ENCODE peak calls at places on chromosomes 16 and 17, in four cellular contexts. F is H1, K is GM12878, Y is SK-N-SH. C is an unnamed sample.

GRCh38 chr17:47733414-47734288 is 615 bp downstream of the TBX21 start:
- DNase-seq in F (no peak), Y (peak), K (no peak), C (no peak)

GRCh38 chr16:15798671-15799070 is 58.2 kb downstream of the MYH11 start:
- DNase-seq in F (no peak), K (no peak), Y (no peak), C (no peak)

GRCh38 chr16:81522141-81522701 is 77.6 kb downstream of the CMIP start:
- DNase-seq in F (no peak), K (no peak), Y (peak), C (peak)

GRCh38 chr17:45852535-45853297 is 8.0 kb downstream of the SPPL2C start:
- DNase-seq in K (no peak), Y (peak), F (peak), C (peak)

GRCh38 chr17:66240013-66240412 is 10.8 kb upstream of the APOH start:
- DNase-seq in K (no peak), F (no peak), Y (no peak), C (no peak)

GRCh38 chr16:490768-491167 is 36.7 kb upstream of the CAPN15 start:
- DNase-seq in Y (no peak), K (no peak), F (no peak), C (no peak)

GRCh38 chr17:43574896-43575525 is 28.9 kb upstream of the ETV4 start:
- DNase-seq in Y (no peak), K (no peak), F (no peak), C (no peak)

GRCh38 chr17:38673714-38674012 is 1.1 kb downstream of the EPOP start:
- DNase-seq in K (no peak), F (no peak), Y (peak), C (no peak)

GRCh38 chr17:30323895-30324319 is 9.9 kb downstream of the TMIGD1 start:
- DNase-seq in F (no peak), K (no peak), Y (no peak), C (peak)

GRCh38 chr17:58312021-58312630 is 16.5 kb downstream of the TSPOAP1 start:
- DNase-seq in Y (peak), K (no peak), F (no peak), C (no peak)

GRCh38 chr17:53129863-53130262 is 692.9 kb upstream of the KIF2B start:
- DNase-seq in Y (no peak), K (no peak), F (no peak), C (no peak)

GRCh38 chr16:54193013-54193655 is 93.5 kb downstream of the IRX3 start:
- DNase-seq in Y (no peak), F (no peak), K (no peak), C (no peak)

GRCh38 chr16:55325458-55326109 is 1.6 kb downstream of the IRX6 start:
- DNase-seq in Y (no peak), F (no peak), K (no peak), C (no peak)
- H3K4me3 ChIP-seq in Y (no peak), F (peak), K (no peak), C (no peak)

GRCh38 chr17:10646393-10646990 is 10.6 kb downstream of the MYH3 start:
- DNase-seq in K (no peak), Y (peak), F (no peak), C (peak)

GRCh38 chr17:10651927-10652326 is 5.2 kb downstream of the MYH3 start:
- DNase-seq in Y (no peak), K (no peak), F (no peak), C (no peak)

GRCh38 chr17:10652984-10653680 is 4.0 kb downstream of the MYH3 start:
- DNase-seq in K (no peak), Y (no peak), F (no peak), C (no peak)

GRCh38 chr17:10649602-10650001 is 7.5 kb downstream of the MYH3 start:
- DNase-seq in K (no peak), F (no peak), Y (no peak), C (no peak)

DNA sequence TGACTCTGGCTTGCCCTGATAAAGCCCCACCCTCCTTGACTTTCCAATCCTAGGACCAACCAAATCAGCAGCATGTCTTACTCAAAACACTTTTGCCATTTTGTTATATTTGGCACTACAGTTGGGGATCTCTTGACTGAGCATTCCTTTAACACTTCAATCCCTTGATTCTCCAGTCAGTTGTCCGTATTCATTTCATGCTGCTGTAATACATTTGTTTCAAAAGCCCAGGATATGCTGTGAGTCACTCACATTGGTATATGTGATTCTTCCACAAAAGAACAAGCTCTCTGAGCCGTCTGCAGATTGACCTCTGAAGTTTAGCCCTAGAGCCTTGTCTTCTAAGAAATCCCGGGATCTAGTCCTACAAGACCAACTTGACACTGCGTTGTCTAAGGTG is 8.1 kb downstream of the MYH3 start:
- DNase-seq in F (no peak), Y (no peak), K (no peak), C (no peak)
- TF ChIP-seq NRF1 in F (no peak), Y (no peak), K (no peak), C (no peak)

GRCh38 chr16:20611350-20611902 is 35.3 kb upstream of the ACSM2B start:
- DNase-seq in Y (no peak), F (no peak), K (no peak), C (no peak)
- H3K4me3 ChIP-seq in Y (no peak), F (no peak), K (no peak), C (no peak)

GRCh38 chr16:68951991-68952877 is 108.9 kb downstream of the TANGO6 start:
- DNase-seq in F (no peak), Y (no peak), K (no peak), C (no peak)
- TF ChIP-seq NRF1 in F (no peak), Y (no peak), K (no peak), C (no peak)

DNA sequence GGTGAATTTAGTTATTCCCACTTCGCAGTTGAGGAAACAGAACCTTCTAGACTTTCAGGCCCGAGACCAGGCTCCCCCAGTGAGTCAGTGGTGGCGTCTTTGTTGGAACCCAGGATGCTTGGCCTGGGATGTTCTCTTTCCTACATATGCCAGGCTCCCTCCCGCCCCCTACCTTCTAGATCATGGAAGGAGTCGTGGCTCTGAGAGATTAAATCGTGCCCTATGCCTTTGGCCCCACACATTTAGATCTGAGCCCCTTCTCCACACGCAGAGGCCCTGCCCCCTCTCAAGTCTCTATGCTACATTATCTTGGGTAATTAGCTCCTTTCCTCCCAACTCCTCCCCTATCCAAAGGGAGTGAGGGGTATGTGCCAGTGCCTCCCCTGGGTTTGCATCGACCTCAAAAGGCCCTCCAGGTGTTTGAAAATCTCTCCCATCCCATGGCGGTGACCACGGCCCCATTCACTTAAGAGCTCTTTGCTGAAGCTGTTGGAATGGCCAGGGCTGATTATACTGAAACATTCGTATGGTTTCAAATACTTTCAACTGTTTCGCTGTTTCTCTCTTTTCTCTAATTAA is 3.0 kb downstream of the NGFR start:
- DNase-seq in K (no peak), F (no peak), Y (peak), C (no peak)
- H3K4me3 ChIP-seq in K (no peak), F (peak), Y (no peak), C (no peak)